ENCODE peak calls at places on chromosomes 5 and 9, in six cellular contexts. E is ovary, H is spleen, K is right atrium auricular region, Z is left ventricle myocardium inferior, W is GM23248. T is an unnamed sample.

GRCh38 chr9:134421888-134422287 is 95.6 kb downstream of the RXRA start:
- DNase-seq in E (no peak), H (no peak), K (no peak), Z (no peak), W (no peak), T (no peak)

GRCh38 chr9:110440161-110440560 is 102.5 kb upstream of the TXNDC8 start:
- DNase-seq in E (no peak), H (no peak), K (no peak), Z (no peak), W (peak; percentile 94), T (no peak)

GRCh38 chr5:180813418-180813817 is 10.8 kb upstream of the MGAT1 start:
- DNase-seq in E (no peak), H (no peak), K (no peak), Z (no peak), W (no peak), T (no peak)

GRCh38 chr5:175195698-175196656 is 248.0 kb downstream of the DRD1 start:
- DNase-seq in E (no peak), H (no peak), K (no peak), Z (no peak), W (peak; percentile 7), T (no peak)

GRCh38 chr5:80763873-80764647 is 109.3 kb upstream of the DHFR start:
- DNase-seq in E (no peak), H (no peak), K (no peak), Z (no peak), W (no peak), T (no peak)

GRCh38 chr9:135409286-135410200 is 70.0 kb upstream of the PPP1R26 start:
- DNase-seq in E (no peak), H (no peak), K (no peak), Z (no peak), W (no peak), T (no peak)

GRCh38 chr5:95771109-95771708 is 40.1 kb downstream of the RHOBTB3 start:
- DNase-seq in E (peak; percentile 68), H (no peak), K (no peak), Z (peak; percentile 35), W (no peak), T (peak; percentile 66)

GRCh38 chr5:41334758-41335157 is 121.4 kb upstream of the C6 start:
- DNase-seq in E (peak; percentile 28), H (no peak), K (no peak), Z (peak; percentile 34), W (peak; percentile 60), T (no peak)

GRCh38 chr5:45862763-45863162 is 166.6 kb upstream of the HCN1 start:
- DNase-seq in E (no peak), H (no peak), K (no peak), Z (no peak), W (no peak), T (no peak)

GRCh38 chr9:120714846-120715231 is 569 bp upstream of the MEGF9 start:
- DNase-seq in E (peak; percentile 69), H (no peak), K (no peak), Z (no peak), W (no peak), T (peak; percentile 24)

GRCh38 chr5:90939208-90939607 is 380.6 kb downstream of the ADGRV1 start:
- DNase-seq in E (no peak), H (no peak), K (no peak), Z (no peak), W (peak; percentile 29), T (no peak)

GRCh38 chr9:69295872-69296562 is 29.0 kb upstream of the ENTREP1 start:
- DNase-seq in E (peak; percentile 46), H (no peak), K (no peak), Z (peak; percentile 17), W (no peak), T (no peak)

GRCh38 chr9:126521089-126521488 is 92.6 kb upstream of the LMX1B start:
- DNase-seq in E (no peak), H (peak; percentile 48), K (no peak), Z (no peak), W (no peak), T (no peak)
- H3K4me3 ChIP-seq in E (no peak overlapping the region), H (no peak overlapping the region), K (no peak overlapping the region), Z (no peak overlapping the region), W (no peak overlapping the region), T (no peak overlapping the region)

GRCh38 chr5:151682240-151682639 is 4.5 kb downstream of the SPARC start:
- DNase-seq in E (no peak), H (no peak), K (no peak), Z (no peak), W (peak; percentile 86), T (no peak)
- H3K4me1 ChIP-seq in E (peaks cover 48% of the 10 kb centered on the region), H (peaks cover 17% of the 10 kb centered on the region), K (no peaks in the 10 kb centered on the region), Z (peaks cover 84% of the 10 kb centered on the region), W (peaks cover 68% of the 10 kb centered on the region), T (no peaks in the 10 kb centered on the region)

GRCh38 chr5:177528631-177529030 is 11.9 kb upstream of the DDX41 start:
- DNase-seq in E (peak; percentile 12), H (peak; percentile 44), K (no peak), Z (no peak), W (no peak), T (no peak)
- H3K27ac ChIP-seq in E (no peak overlapping the region), H (no peak overlapping the region), K (no peak overlapping the region), Z (no peak overlapping the region), W (no peak overlapping the region), T (no peak overlapping the region)

GRCh38 chr5:6442333-6442732 is 6.3 kb upstream of the UBE2QL1 start:
- DNase-seq in E (no peak), H (no peak), K (no peak), Z (no peak), W (no peak), T (no peak)
- H3K4me3 ChIP-seq in E (no peak overlapping the region), H (no peak overlapping the region), K (no peak overlapping the region), Z (no peak overlapping the region), W (no peak overlapping the region), T (no peak overlapping the region)

GRCh38 chr5:132459031-132459982 is 31.3 kb downstream of the IRF1 start:
- DNase-seq in E (no peak), H (peak; percentile 83), K (no peak), Z (no peak), W (peak; percentile 53), T (no peak)

GRCh38 chr5:132459983-132460834 is 30.4 kb downstream of the IRF1 start:
- DNase-seq in E (no peak), H (peak; percentile 87), K (no peak), Z (peak; percentile 45), W (no peak), T (no peak)

GRCh38 chr5:132461671-132462070 is 28.9 kb downstream of the IRF1 start:
- DNase-seq in E (no peak), H (no peak), K (no peak), Z (no peak), W (no peak), T (no peak)

GRCh38 chr5:132461235-132461634 is 29.3 kb downstream of the IRF1 start:
- DNase-seq in E (no peak), H (no peak), K (no peak), Z (no peak), W (no peak), T (no peak)

DNA sequence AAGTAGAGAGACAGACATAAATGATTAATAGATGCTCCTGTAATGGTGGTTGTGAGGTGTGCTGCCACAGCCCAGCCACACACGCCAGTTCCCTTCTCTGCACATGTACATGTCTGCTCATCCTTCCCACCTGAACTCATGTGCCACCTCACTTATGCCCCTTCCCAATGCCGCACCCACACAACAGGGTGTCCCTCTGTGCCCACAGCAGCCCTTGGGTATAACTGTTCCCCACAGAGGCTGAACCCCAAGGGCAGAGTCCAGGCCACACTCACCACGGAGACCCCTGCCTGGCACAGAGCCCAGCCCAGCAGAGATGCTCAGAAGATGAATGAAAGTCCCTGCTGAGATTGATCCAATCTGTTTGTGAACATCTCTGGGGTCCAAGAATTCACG is 29.7 kb downstream of the IRF1 start:
- DNase-seq in E (no peak), H (peak; percentile 75), K (no peak), Z (no peak), W (no peak), T (no peak)
- H3K4me1 ChIP-seq in E (peaks cover 15% of the 10 kb centered on the region), H (peaks cover 83% of the 10 kb centered on the region), K (no peaks in the 10 kb centered on the region), Z (peaks cover 93% of the 10 kb centered on the region), W (peaks cover 52% of the 10 kb centered on the region), T (no peaks in the 10 kb centered on the region)

DNA sequence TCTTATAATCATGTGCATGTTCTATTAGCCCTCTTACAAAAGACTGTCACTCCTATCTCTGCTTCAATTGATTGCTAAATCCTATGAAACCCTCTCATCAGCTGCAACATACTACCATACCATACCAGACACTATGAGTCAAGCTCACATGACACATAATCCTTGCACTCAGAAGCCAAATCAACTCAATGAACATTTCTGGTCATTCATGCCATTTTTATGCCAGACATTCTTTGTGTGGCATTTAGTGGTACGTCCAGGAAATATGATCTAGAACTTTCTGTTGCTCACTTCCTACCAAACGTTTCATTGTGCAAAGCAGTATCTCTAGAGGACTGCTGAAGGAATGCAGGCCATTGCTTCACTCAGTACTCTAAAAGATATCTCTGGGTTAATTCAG is 159.2 kb upstream of the GNA14 start:
- DNase-seq in E (no peak), H (no peak), K (no peak), Z (no peak), W (peak; percentile 95), T (no peak)
- H3K27ac ChIP-seq in E (no peak overlapping the region), H (no peak overlapping the region), K (no peak overlapping the region), Z (peak overlapping the region; percentile 37), W (peak overlapping the region; percentile 79), T (no peak overlapping the region)

GRCh38 chr5:100311811-100312210 is 223.4 kb upstream of the FAM174A start:
- DNase-seq in E (no peak), H (no peak), K (no peak), Z (no peak), W (no peak), T (no peak)

GRCh38 chr5:100313657-100314056 is 221.5 kb upstream of the FAM174A start:
- DNase-seq in E (no peak), H (no peak), K (no peak), Z (no peak), W (no peak), T (no peak)
- H3K4me3 ChIP-seq in E (no peak overlapping the region), H (no peak overlapping the region), K (no peak overlapping the region), Z (no peak overlapping the region), W (no peak overlapping the region), T (no peak overlapping the region)

GRCh38 chr5:168215646-168216045 is 75.8 kb upstream of the WWC1 start:
- DNase-seq in E (no peak), H (no peak), K (no peak), Z (no peak), W (no peak), T (no peak)
- H3K4me1 ChIP-seq in E (no peaks in the 10 kb centered on the region), H (no peaks in the 10 kb centered on the region), K (no peaks in the 10 kb centered on the region), Z (peaks cover 37% of the 10 kb centered on the region), W (no peaks in the 10 kb centered on the region), T (no peaks in the 10 kb centered on the region)

DNA sequence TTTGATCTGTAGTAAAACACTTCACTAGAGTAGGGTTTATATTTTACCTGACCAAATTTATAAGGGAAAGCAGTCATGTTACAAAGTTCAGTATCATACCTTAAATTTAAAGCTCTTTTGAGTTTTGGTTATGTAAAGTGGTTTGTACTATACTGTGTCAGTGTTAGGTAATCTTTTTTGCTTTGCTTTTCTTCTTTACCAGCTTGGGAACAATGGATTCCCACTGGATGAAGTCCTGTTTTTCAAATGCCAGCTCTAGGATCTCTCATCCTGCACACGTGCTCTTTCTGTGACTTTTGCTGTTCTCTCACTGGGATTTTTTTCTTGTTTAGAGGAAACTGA is 15.9 kb downstream of the CYSTM1 start:
- DNase-seq in E (no peak), H (no peak), K (no peak), Z (no peak), W (no peak), T (no peak)
- H3K27ac ChIP-seq in E (no peak overlapping the region), H (no peak overlapping the region), K (peak overlapping the region; percentile 47), Z (peak overlapping the region; percentile 79), W (peak overlapping the region; percentile 60), T (peak overlapping the region; percentile 0)

T was measured in pancreas.